ENCODE peak calls at places on chromosomes 16 and 17, in five cellular contexts. O is GM12878, G is H1, A is K562, R is HepG2. W is an unnamed sample.

GRCh38 chr16:79993810-79994209 is 393.3 kb upstream of the MAF start:
- DNase-seq in R (no peak), A (no peak), G (no peak), O (no peak), W (no peak)

GRCh38 chr17:79220201-79220714 is 145.6 kb downstream of the ENGASE start:
- DNase-seq in R (no peak), O (no peak), G (no peak), A (no peak), W (peak; percentile 53)

GRCh38 chr16:56286819-56287218 is 95.5 kb downstream of the GNAO1 start:
- DNase-seq in O (no peak), A (no peak), G (no peak), R (no peak), W (no peak)

GRCh38 chr16:25027281-25027680 is 12.1 kb upstream of the ARHGAP17 start:
- DNase-seq in R (no peak), G (no peak), A (no peak), O (no peak), W (no peak)

GRCh38 chr16:55257971-55258613 is 65.9 kb upstream of the IRX6 start:
- DNase-seq in O (no peak), A (peak; percentile 81), G (peak; percentile 92), R (peak; percentile 41), W (peak; percentile 86)

GRCh38 chr17:77944390-77945222 is 13.9 kb upstream of the TNRC6C start:
- DNase-seq in R (no peak), O (no peak), A (no peak), G (no peak), W (no peak)

GRCh38 chr17:64115043-64115698 is 14.8 kb downstream of the ERN1 start:
- DNase-seq in G (no peak), O (no peak), R (no peak), A (no peak), W (no peak)

GRCh38 chr17:31878703-31879073 is 19.6 kb upstream of the COPRS start:
- DNase-seq in G (no peak), A (no peak), R (no peak), O (no peak), W (no peak)

GRCh38 chr17:63978266-63979200 is 5.8 kb upstream of the SCN4A start:
- DNase-seq in A (no peak), R (no peak), G (no peak), O (no peak), W (no peak)

GRCh38 chr17:56297142-56297541 is 143.9 kb downstream of the ANKFN1 start:
- DNase-seq in R (no peak), O (no peak), G (no peak), A (no peak), W (no peak)

GRCh38 chr16:53235851-53236250 is 181.1 kb downstream of the CHD9 start:
- DNase-seq in G (no peak), A (no peak), R (no peak), O (no peak), W (no peak)

GRCh38 chr16:47141773-47142468 is 1.8 kb downstream of the NETO2 start:
- DNase-seq in A (peak; percentile 59), R (peak; percentile 90), O (peak; percentile 86), G (peak; percentile 87), W (peak; percentile 97)

GRCh38 chr16:73232555-73233422 is 184.9 kb upstream of the ZFHX3 start:
- DNase-seq in G (no peak), O (no peak), A (no peak), R (peak; percentile 74), W (no peak)

GRCh38 chr17:45310380-45311324 is 6.2 kb downstream of the MAP3K14 start:
- DNase-seq in A (no peak), O (no peak), R (no peak), G (no peak), W (no peak)

GRCh38 chr17:48100591-48101011 is 677 bp downstream of the CBX1 start:
- DNase-seq in A (peak; percentile 60), R (peak; percentile 54), G (peak; percentile 78), O (no peak), W (peak; percentile 89)

GRCh38 chr16:75065808-75066149 is 50.8 kb downstream of the LDHD start:
- DNase-seq in O (no peak), G (no peak), A (no peak), R (no peak), W (no peak)

GRCh38 chr17:40364906-40365305 is 369 bp upstream of the GJD3 start:
- DNase-seq in G (no peak), O (no peak), R (no peak), A (no peak), W (no peak)

GRCh38 chr17:79269620-79270019 is 195.0 kb downstream of the ENGASE start:
- DNase-seq in A (no peak), G (no peak), O (no peak), R (no peak), W (peak; percentile 36)

GRCh38 chr16:62240722-62241121 is 204.5 kb upstream of the CDH8 start:
- DNase-seq in R (no peak), A (no peak), G (no peak), O (no peak), W (no peak)

GRCh38 chr17:3025421-3026124 is 37.8 kb downstream of the OR1D5 start:
- DNase-seq in R (no peak), A (no peak), G (no peak), O (no peak), W (no peak)

GRCh38 chr16:19817122-19817521 is 67.5 kb downstream of the GPRC5B start:
- DNase-seq in O (no peak), A (no peak), R (no peak), G (no peak), W (no peak)

GRCh38 chr17:65389956-65390355 is 171.5 kb downstream of the AXIN2 start:
- DNase-seq in A (no peak), R (no peak), O (no peak), G (no peak), W (no peak)

GRCh38 chr16:5615868-5616642 is 518.5 kb upstream of the EEF2KMT start:
- DNase-seq in R (peak; percentile 35), O (no peak), G (peak; percentile 88), A (peak; percentile 89), W (peak; percentile 88)

GRCh38 chr16:25051446-25052160 is 36.4 kb upstream of the ARHGAP17 start:
- DNase-seq in R (no peak), G (no peak), A (no peak), O (no peak), W (no peak)

GRCh38 chr17:17696871-17697633 is 15.8 kb downstream of the RAI1 start:
- DNase-seq in O (no peak), G (no peak), R (no peak), A (no peak), W (no peak)

GRCh38 chr17:17134051-17134951 is 71.8 kb downstream of the PLD6 start:
- DNase-seq in O (no peak), R (no peak), A (no peak), G (no peak), W (no peak)

GRCh38 chr17:42315402-42316156 is 27.3 kb downstream of the STAT5A start:
- DNase-seq in R (no peak), G (no peak), A (peak; percentile 74), O (peak; percentile 57), W (no peak)

GRCh38 chr16:67666032-67666537 is 465 bp downstream of the ENKD1 start:
- DNase-seq in R (peak; percentile 54), A (peak; percentile 80), O (no peak), G (peak; percentile 80), W (peak; percentile 77)

GRCh38 chr17:798246-798645 is 16.1 kb downstream of the MRM3 start:
- DNase-seq in R (no peak), O (no peak), A (no peak), G (no peak), W (no peak)

GRCh38 chr16:55832788-55833583 is at the start of gene CES1:
- DNase-seq in G (no peak), O (no peak), R (peak; percentile 94), A (no peak), W (peak; percentile 67)

GRCh38 chr17:40448639-40449261 is 5.5 kb downstream of the IGFBP4 start:
- DNase-seq in R (peak; percentile 95), A (no peak), O (no peak), G (no peak), W (no peak)

GRCh38 chr16:89764711-89765201 is 43.4 kb downstream of the ZNF276 start:
- DNase-seq in R (no peak), A (no peak), G (no peak), O (peak; percentile 91), W (no peak)
- TF ChIP-seq CREB1 in R (no peak), A (no peak), G (no peak), O (peak; percentile 48), W (no peak)

GRCh38 chr16:4591191-4591590 is 23.5 kb downstream of the UBALD1 start:
- DNase-seq in G (no peak), R (no peak), A (no peak), O (no peak), W (no peak)
- TF ChIP-seq EZH2 in G (no peak), R (no peak), A (no peak), O (no peak), W (no peak)

GRCh38 chr17:66764559-66764958 is 70.4 kb upstream of the CACNG5 start:
- DNase-seq in G (no peak), R (no peak), O (no peak), A (no peak), W (no peak)
- TF ChIP-seq CREB1 in G (no peak), R (no peak), O (no peak), A (no peak), W (no peak)

GRCh38 chr17:35448214-35448898 is at the start of gene SLFN13:
- DNase-seq in A (peak; percentile 51), O (peak; percentile 78), G (peak; percentile 84), R (no peak), W (peak; percentile 97)

GRCh38 chr17:35448899-35449227 is 297 bp upstream of the SLFN13 start:
- DNase-seq in A (no peak), O (no peak), G (no peak), R (no peak), W (no peak)

GRCh38 chr17:35447494-35447893 is 1.1 kb downstream of the SLFN13 start:
- DNase-seq in G (no peak), O (no peak), A (no peak), R (no peak), W (no peak)

GRCh38 chr17:35449371-35449931 is 885 bp upstream of the SLFN13 start:
- DNase-seq in R (no peak), A (no peak), G (peak; percentile 70), O (no peak), W (peak; percentile 54)
- TF ChIP-seq EZH2 in R (no peak), A (no peak), G (peak; percentile 92), O (no peak), W (peak; percentile 82)

W was measured in GM23338.